ENCODE peak calls at places on chromosomes 1 and 21, in four cellular contexts. O, T, D and C are unnamed samples.

GRCh38 chr1:94579876-94580294 is 38.3 kb upstream of the F3 start:
- DNase-seq in O (peak; percentile 41), T (peak; percentile 98), D (peak; percentile 69), C (peak; percentile 97)

GRCh38 chr1:206606867-206607266 is 5.4 kb downstream of the EIF2D start:
- DNase-seq in O (no peak), T (peak; percentile 41), D (no peak), C (no peak)

GRCh38 chr1:186519981-186520380 is 59.1 kb upstream of the PDC start:
- DNase-seq in O (no peak), T (peak; percentile 55), D (no peak), C (no peak)

GRCh38 chr1:169106921-169107672 is 607 bp downstream of the ATP1B1 start:
- DNase-seq in O (no peak), T (peak; percentile 39), D (no peak), C (no peak)

GRCh38 chr1:64655861-64656260 is 89.0 kb upstream of the RAVER2 start:
- DNase-seq in O (no peak), T (no peak), D (no peak), C (no peak)

GRCh38 chr1:67861856-67862516 is 28.7 kb upstream of the GNG12 start:
- DNase-seq in O (no peak), T (peak; percentile 45), D (no peak), C (no peak)

GRCh38 chr1:5954964-5955363 is 37.3 kb downstream of the NPHP4 start:
- DNase-seq in O (no peak), T (no peak), D (no peak), C (no peak)

GRCh38 chr1:223819730-223820514 is 25.8 kb downstream of the TP53BP2 start:
- DNase-seq in O (no peak), T (peak; percentile 89), D (no peak), C (no peak)

GRCh38 chr1:55375617-55376258 is 160.6 kb upstream of the USP24 start:
- DNase-seq in O (no peak), T (peak; percentile 47), D (peak; percentile 33), C (peak; percentile 71)

GRCh38 chr1:155081472-155082300 is 3.0 kb downstream of the EFNA3 start:
- DNase-seq in O (no peak), T (no peak), D (no peak), C (no peak)

DNA sequence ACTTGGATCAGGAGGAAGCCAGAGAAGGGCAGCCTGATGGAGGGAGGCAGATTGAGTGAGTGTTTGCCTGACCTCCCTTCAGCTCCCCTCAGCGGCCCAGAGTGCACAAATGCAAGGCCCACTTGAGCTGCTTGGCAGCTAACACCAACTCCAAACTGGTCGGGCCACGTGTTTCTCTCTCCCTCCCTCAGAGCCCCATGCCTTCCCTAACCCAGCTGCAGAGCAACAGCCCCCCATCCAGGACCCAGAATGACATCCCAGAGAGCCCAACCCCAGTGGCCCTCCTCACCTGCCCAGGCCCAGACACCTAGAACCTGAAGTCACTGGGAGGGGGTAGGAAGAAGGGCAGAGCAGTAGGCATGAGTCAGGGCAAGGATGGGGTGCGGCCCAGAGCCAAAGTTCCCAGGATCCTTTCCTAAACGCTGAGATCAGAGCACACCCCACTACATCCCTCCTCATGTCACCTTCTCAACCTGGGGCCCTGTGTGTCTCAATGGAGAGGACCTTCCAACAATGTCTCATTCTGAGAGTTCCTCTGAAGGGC is 832 bp upstream of the S100A14 start:
- DNase-seq in O (no peak), T (no peak), D (no peak), C (no peak)
- H4K91ac ChIP-seq in O (peak overlapping the region; percentile 81), T (no peak overlapping the region), D (no peak overlapping the region), C (peak overlapping the region; percentile 83)

DNA sequence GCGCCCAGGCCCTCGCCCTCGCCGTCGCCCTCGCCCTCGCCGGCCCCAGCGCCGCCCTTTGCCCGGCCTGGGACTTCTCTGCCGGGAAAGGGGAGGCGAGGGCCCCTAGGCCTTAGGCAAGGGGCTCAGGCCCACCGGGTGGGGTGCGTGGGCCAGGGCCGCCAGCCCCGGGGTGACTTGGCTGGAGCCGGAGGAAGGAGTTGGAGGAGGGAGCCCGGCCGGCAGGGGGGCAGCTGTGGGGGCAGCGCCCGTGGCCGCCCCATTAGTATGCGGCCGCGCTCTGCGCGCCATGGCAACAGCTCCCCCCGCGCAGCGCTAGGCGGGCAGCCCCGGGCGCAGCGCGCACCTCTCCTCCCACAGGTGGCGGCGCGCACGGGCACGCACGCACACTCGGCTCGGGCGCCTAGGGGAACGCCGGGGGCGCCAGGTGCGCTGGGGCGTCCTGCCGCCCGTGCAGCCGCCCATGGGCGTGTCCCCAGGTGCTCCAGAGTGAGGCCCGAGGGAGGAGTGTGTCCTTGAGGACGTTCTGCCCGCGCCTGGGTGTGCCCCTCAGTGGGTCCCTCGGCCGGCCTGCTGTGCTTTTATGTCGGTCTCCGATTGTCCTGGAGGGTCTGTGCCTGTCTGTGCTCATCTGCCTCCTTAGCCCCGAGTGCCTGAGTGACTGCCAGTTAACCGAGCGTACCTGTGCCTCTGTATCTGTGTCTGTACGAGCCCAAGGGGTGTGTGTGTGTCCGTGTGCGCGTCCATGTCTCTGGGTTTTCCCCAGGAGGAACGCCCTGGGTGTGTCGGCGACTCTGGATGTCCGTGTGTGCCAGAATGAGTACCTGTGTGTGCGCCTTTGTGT is 38.1 kb upstream of the WASF2 start:
- DNase-seq in O (no peak), T (no peak), D (peak; percentile 73), C (peak; percentile 99)
- H4K8ac ChIP-seq in O (peak overlapping the region; percentile 72), T (peak overlapping the region; percentile 80), D (no peak overlapping the region), C (peak overlapping the region; percentile 79)

GRCh38 chr1:151510957-151511635 is at the start of gene CGN:
- DNase-seq in O (peak; percentile 88), T (peak; percentile 75), D (peak; percentile 97), C (peak; percentile 81)
- H3K4me1 ChIP-seq in O (peaks cover 19% of the 10 kb centered on the region), T (peaks cover 4% of the 10 kb centered on the region), D (peaks cover 15% of the 10 kb centered on the region), C (peaks cover 23% of the 10 kb centered on the region)

GRCh38 chr21:44910229-44911065 is 10.3 kb downstream of the ITGB2 start:
- DNase-seq in O (no peak), T (no peak), D (no peak), C (no peak)
- H4K91ac ChIP-seq in O (peak overlapping the region; percentile 40), T (no peak overlapping the region), D (no peak overlapping the region), C (no peak overlapping the region)

DNA sequence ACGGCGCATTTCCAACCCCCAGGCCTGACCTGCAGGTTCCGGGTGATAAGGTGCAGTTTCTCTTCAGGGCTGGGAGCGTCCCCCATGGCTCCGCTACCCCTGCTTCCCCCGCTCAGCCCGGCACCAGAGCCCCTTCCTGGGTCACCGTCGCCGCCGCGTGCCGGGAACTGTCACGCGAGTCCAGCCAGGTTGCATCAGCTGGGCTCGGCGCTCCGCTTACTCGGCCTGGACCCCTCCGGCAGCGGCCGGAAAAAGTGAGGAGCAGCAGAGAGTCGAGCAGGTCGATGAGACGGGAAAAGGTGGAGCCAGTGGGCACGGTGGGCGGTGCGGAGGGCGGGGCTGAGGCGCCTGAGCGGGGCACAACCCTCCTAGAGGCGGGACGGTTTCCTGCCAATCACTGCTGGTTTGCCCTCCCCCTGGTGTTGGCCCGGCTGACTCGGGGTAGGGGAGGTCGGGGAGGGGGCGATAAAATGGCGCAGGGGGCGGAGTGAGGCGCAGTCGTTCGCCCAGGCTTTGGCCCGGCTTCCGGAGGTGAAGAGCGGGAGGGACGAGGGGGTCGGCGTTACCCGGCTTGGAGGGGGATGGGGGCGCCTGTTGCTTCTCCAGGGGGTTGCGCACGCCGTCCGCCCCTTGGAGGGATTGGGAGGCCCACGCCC is at the start of the genes S100PBP and YARS1:
- DNase-seq in O (peak; percentile 97), T (peak; percentile 97), D (peak; percentile 99), C (peak; percentile 99)
- H4K8ac ChIP-seq in O (peak within 1 kb of the TSS; percentile 99), T (peak within 1 kb of the TSS; percentile 98), D (no peak within 1 kb of the TSS), C (peak within 1 kb of the TSS; percentile 98)

GRCh38 chr1:199396456-199396855 is 631.1 kb upstream of the NR5A2 start:
- DNase-seq in O (no peak), T (no peak), D (no peak), C (no peak)

GRCh38 chr1:199403421-199404116 is 623.9 kb upstream of the NR5A2 start:
- DNase-seq in O (no peak), T (peak; percentile 85), D (no peak), C (no peak)

GRCh38 chr1:199404191-199404590 is 623.3 kb upstream of the NR5A2 start:
- DNase-seq in O (no peak), T (peak; percentile 57), D (no peak), C (no peak)

GRCh38 chr1:199404976-199405375 is 622.5 kb upstream of the NR5A2 start:
- DNase-seq in O (no peak), T (peak; percentile 70), D (no peak), C (no peak)

DNA sequence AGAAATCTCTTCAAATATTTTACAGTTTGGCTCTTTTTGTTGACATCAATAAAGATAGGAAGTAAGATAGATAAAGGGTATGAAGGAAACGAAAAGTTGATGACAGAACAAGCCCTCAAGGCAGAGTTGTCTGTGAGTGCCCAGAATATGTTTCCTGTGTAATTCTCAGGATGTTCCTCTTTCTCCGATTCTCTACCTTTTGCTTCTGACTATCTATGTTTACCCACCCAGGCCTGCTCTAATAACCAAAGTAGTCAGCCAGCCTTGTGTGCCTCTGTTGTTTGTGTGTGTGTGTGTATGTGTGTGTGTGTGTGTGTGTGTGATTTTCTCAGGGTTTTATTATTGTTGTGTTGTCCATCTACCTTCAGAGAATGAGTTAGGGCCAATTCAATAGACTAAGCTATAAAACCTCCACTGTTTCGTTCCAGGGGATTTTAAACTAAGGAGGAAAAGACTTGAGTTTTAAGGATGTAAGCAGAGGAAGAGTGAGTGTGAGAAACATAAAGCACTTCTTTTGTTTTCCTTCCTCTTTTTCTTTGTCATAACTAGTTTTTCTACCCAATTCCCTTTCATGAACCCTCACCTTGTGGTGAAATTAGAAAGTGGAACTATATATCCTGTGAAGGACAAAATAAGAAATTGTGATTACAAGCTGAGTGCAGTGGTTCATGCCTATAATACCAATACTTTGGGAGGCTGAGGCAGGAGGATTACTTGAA is 627.4 kb upstream of the NR5A2 start:
- DNase-seq in O (no peak), T (no peak), D (no peak), C (no peak)
- H3K4me1 ChIP-seq in O (no peaks in the 10 kb centered on the region), T (peaks cover 4% of the 10 kb centered on the region), D (no peaks in the 10 kb centered on the region), C (no peaks in the 10 kb centered on the region)

DNA sequence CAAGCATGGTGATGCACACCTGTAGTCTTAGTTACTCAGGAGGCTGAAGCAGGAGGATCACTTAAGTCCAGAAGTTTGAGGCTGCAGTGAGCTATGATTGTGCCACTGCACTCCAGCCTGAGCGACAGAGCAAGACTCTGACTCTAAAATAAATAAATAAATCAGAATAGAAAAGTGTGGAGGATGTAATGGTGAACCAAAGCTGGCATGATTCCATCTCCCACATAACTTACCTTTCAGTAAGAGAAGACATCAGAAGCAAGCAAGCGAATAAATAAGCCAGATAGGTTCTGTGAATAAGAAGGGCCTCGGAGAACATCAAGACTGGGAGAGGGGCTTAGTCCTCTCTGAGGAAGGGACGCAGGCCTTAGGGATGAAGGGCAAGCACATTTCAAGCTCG is 59.5 kb downstream of the TOMM20 start:
- DNase-seq in O (no peak), T (no peak), D (no peak), C (no peak)
- H4K91ac ChIP-seq in O (no peak overlapping the region), T (peak overlapping the region; percentile 55), D (no peak overlapping the region), C (no peak overlapping the region)

GRCh38 chr1:216902669-216903388 is 179.6 kb upstream of the ESRRG start:
- DNase-seq in O (no peak), T (peak; percentile 59), D (no peak), C (no peak)

GRCh38 chr1:216894499-216894898 is 171.3 kb upstream of the ESRRG start:
- DNase-seq in O (no peak), T (no peak), D (no peak), C (no peak)

GRCh38 chr1:216903389-216903754 is 180.1 kb upstream of the ESRRG start:
- DNase-seq in O (no peak), T (peak; percentile 87), D (no peak), C (peak; percentile 81)

GRCh38 chr1:216900116-216900620 is 176.9 kb upstream of the ESRRG start:
- DNase-seq in O (no peak), T (no peak), D (no peak), C (no peak)

GRCh38 chr1:216898801-216899200 is 175.6 kb upstream of the ESRRG start:
- DNase-seq in O (no peak), T (no peak), D (no peak), C (peak; percentile 51)
- H4K8ac ChIP-seq in O (no peak overlapping the region), T (no peak overlapping the region), D (no peak overlapping the region), C (no peak overlapping the region)